ENCODE peak calls at places on chromosomes 4 and X, in ten cellular contexts. G is HepG2, Y is sigmoid colon, T is stomach, Q is uterus, W is lower leg skin, H is IMR-90, K is breast epithelium, U is A549, S is endothelial cell of umbilical vein. P is an unnamed sample.

GRCh38 chrX:39957816-39958561 is 139.8 kb downstream of the BCOR start:
- DNase-seq in Q (no peak), S (no peak), U (no peak), H (peak), G (no peak), K (no peak), Y (no peak), T (no peak), W (no peak), P (no peak)

GRCh38 chr4:130432289-130432688 is 1336.3 kb downstream of the C4orf33 start:
- DNase-seq in Y (no peak), H (no peak), Q (no peak), W (no peak), U (no peak), S (no peak), T (no peak), G (no peak), K (no peak), P (no peak)

GRCh38 chr4:6472008-6472386 is 417 bp downstream of the PPP2R2C start:
- DNase-seq in Y (peak), W (peak), K (peak), G (no peak), S (no peak), T (no peak), H (no peak), Q (no peak), U (no peak), P (no peak)

GRCh38 chr4:53802500-53802899 is 211.2 kb upstream of the LNX1 start:
- DNase-seq in Q (no peak), H (no peak), W (no peak), G (no peak), S (no peak), T (peak), K (no peak), U (no peak), Y (no peak), P (peak)

GRCh38 chr4:26325191-26325590 is 4.4 kb downstream of the RBPJ start:
- DNase-seq in T (no peak), G (peak), W (no peak), Y (no peak), S (no peak), K (no peak), H (peak), Q (no peak), U (peak), P (no peak)

GRCh38 chr4:141702472-141703182 is 66.2 kb downstream of the IL15 start:
- DNase-seq in H (peak), S (peak), T (no peak), Q (no peak), K (no peak), U (no peak), W (no peak), G (no peak), Y (no peak), P (peak)

GRCh38 chr4:28948501-28948900 is 1771.7 kb upstream of the PCDH7 start:
- DNase-seq in K (no peak), H (peak), U (no peak), T (no peak), S (no peak), Y (no peak), Q (no peak), W (no peak), G (no peak), P (no peak)

GRCh38 chrX:140034916-140035315 is 69.6 kb upstream of the CXorf66 start:
- DNase-seq in Q (no peak), S (no peak), Y (no peak), K (no peak), U (peak), H (no peak), G (no peak), W (no peak), T (no peak), P (no peak)

GRCh38 chr4:42150653-42151567 is 1.5 kb downstream of the BEND4 start:
- DNase-seq in U (no peak), G (no peak), T (no peak), S (no peak), W (no peak), K (no peak), Q (no peak), H (no peak), Y (no peak), P (no peak)

GRCh38 chr4:957581-958313 is 15.6 kb downstream of the DGKQ start:
- DNase-seq in H (no peak), G (no peak), W (no peak), S (no peak), Q (no peak), Y (peak), U (no peak), T (no peak), K (no peak), P (no peak)

GRCh38 chr4:138897818-138898226 is 117.8 kb upstream of the NOCT start:
- DNase-seq in K (no peak), U (peak), S (no peak), W (no peak), G (peak), T (no peak), Y (no peak), Q (no peak), H (peak), P (no peak)

GRCh38 chrX:20623448-20623847 is 356.7 kb upstream of the RPS6KA3 start:
- DNase-seq in S (no peak), W (no peak), U (peak), K (no peak), T (no peak), Y (no peak), H (no peak), G (no peak), Q (no peak), P (no peak)

GRCh38 chr4:115361781-115362180 is 248.4 kb upstream of the NDST4 start:
- DNase-seq in K (no peak), S (no peak), Q (no peak), G (no peak), U (no peak), T (no peak), Y (no peak), H (no peak), W (no peak), P (no peak)

GRCh38 chr4:41538017-41538733 is at the start of gene LIMCH1:
- DNase-seq in S (no peak), T (no peak), H (no peak), U (peak), K (no peak), G (no peak), Y (peak), Q (peak), W (peak), P (peak)

GRCh38 chr4:26862381-26862915 is 1.8 kb downstream of the STIM2 start:
- DNase-seq in T (no peak), Q (no peak), H (no peak), S (peak), U (no peak), Y (no peak), W (no peak), G (no peak), K (no peak), P (no peak)

GRCh38 chrX:102711872-102712215 is 404 bp upstream of the GPRASP2 start:
- DNase-seq in K (no peak), H (no peak), W (no peak), U (no peak), Y (no peak), T (no peak), Q (no peak), S (no peak), G (no peak), P (no peak)

GRCh38 chrX:130085551-130085986 is 24.7 kb downstream of the ELF4 start:
- DNase-seq in U (no peak), T (no peak), Y (no peak), K (no peak), G (no peak), H (peak), W (no peak), Q (no peak), S (peak), P (peak)

GRCh38 chr4:139493176-139493575 is 39.3 kb downstream of the RAB33B start:
- DNase-seq in G (no peak), T (no peak), Q (no peak), Y (no peak), H (no peak), U (no peak), K (no peak), W (no peak), S (no peak), P (no peak)

GRCh38 chrX:68183612-68184214 is 249.6 kb downstream of the OPHN1 start:
- DNase-seq in G (peak), U (peak), W (no peak), Q (no peak), Y (no peak), S (peak), T (no peak), K (no peak), H (peak), P (no peak)

GRCh38 chr4:70778888-70779422 is 57.2 kb downstream of the RUFY3 start:
- DNase-seq in K (no peak), T (no peak), G (no peak), H (peak), S (peak), Y (no peak), W (no peak), Q (no peak), U (no peak), P (peak)

GRCh38 chr4:6905501-6905900 is 4.1 kb upstream of the TBC1D14 start:
- DNase-seq in G (no peak), Y (peak), H (no peak), W (no peak), U (no peak), T (peak), K (no peak), S (no peak), Q (no peak), P (peak)

GRCh38 chrX:107713205-107714195 is 62.1 kb downstream of the TSC22D3 start:
- DNase-seq in G (no peak), H (no peak), K (no peak), U (no peak), Q (peak), S (no peak), T (no peak), W (no peak), Y (peak), P (peak)

GRCh38 chrX:70508296-70508911 is 63.8 kb downstream of the DLG3 start:
- DNase-seq in Q (no peak), W (no peak), K (no peak), H (peak), Y (no peak), U (no peak), S (peak), G (peak), T (no peak), P (peak)

GRCh38 chrX:42680651-42681050 is 97.3 kb downstream of the PPP1R2C start:
- DNase-seq in W (no peak), U (no peak), Q (no peak), G (no peak), S (peak), Y (no peak), K (no peak), H (no peak), T (no peak), P (no peak)

GRCh38 chrX:15334561-15334960 is 762 bp downstream of the PIGA start:
- DNase-seq in K (no peak), Q (no peak), U (no peak), S (no peak), Y (no peak), T (no peak), H (peak), G (no peak), W (no peak), P (no peak)

GRCh38 chrX:53594354-53594753 is 92.2 kb downstream of the HUWE1 start:
- DNase-seq in W (no peak), S (no peak), H (peak), Y (no peak), U (no peak), G (peak), Q (no peak), K (no peak), T (no peak), P (no peak)

GRCh38 chrX:129759576-129760061 is 20.1 kb upstream of the SASH3 start:
- DNase-seq in W (peak), H (peak), T (peak), G (no peak), Y (no peak), S (peak), U (peak), K (no peak), Q (no peak), P (peak)

GRCh38 chrX:76148753-76149152 is 24.1 kb upstream of the PBDC1 start:
- DNase-seq in U (peak), W (peak), Y (peak), T (no peak), G (peak), Q (peak), H (peak), K (no peak), S (peak), P (peak)

GRCh38 chrX:42119076-42119475 is 195.7 kb upstream of the CASK start:
- DNase-seq in H (peak), Y (no peak), Q (no peak), G (peak), S (peak), K (no peak), W (peak), U (peak), T (no peak), P (no peak)

GRCh38 chrX:71098302-71098701 is 2.7 kb downstream of the FOXO4 start:
- DNase-seq in S (peak), K (no peak), U (peak), H (peak), Q (peak), Y (peak), G (no peak), W (no peak), T (peak), P (peak)

GRCh38 chrX:391717-392691 is 5.3 kb upstream of the PPP2R3B start:
- DNase-seq in K (no peak), H (no peak), S (no peak), T (no peak), Q (no peak), Y (no peak), U (no peak), W (no peak), G (no peak), P (no peak)

GRCh38 chrX:9293051-9293496 is 171.8 kb upstream of the TBL1X start:
- DNase-seq in Q (no peak), W (no peak), H (no peak), Y (no peak), K (no peak), S (no peak), U (no peak), G (no peak), T (no peak), P (no peak)
- H3K4me3 ChIP-seq in Q (no peak), W (no peak), H (no peak), Y (no peak), K (no peak), S (no peak), U (no peak), G (no peak), T (no peak), P (no peak)

GRCh38 chr4:2515835-2516550 is 20.5 kb upstream of the FAM193A start:
- DNase-seq in W (no peak), Y (peak), U (no peak), H (no peak), T (peak), K (no peak), Q (peak), S (no peak), G (no peak), P (peak)
- TF ChIP-seq POLR2A in W (no peak), Y (no peak), U (no peak), H (no peak), T (no peak), K (no peak), Q (no peak), S (no peak), G (no peak), P (no peak)

DNA sequence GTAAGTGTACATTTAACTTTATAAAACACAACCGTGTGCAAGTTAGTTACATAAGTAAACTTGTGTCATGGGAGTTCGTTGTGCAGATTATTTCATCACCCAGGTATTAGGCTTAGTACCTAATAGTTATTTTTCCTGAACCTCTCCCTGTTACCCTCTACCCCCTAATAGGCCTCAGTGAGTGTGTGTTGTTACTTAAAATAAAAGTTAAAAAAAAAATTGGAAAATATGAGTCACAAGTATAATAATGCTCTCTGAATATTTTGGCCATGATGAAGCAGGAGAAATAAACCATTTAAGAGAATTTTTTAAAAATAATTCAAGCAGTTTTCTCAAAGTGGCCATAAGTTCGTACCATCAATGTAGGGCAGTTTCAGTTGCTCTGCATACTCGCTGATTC is 105.1 kb upstream of the GRID2 start:
- DNase-seq in S (no peak), H (peak), U (no peak), W (no peak), Y (no peak), T (no peak), G (no peak), K (no peak), Q (no peak), P (no peak)
- H3K4me3 ChIP-seq in S (no peak), H (peak), U (no peak), W (no peak), Y (no peak), T (no peak), G (no peak), K (no peak), Q (no peak), P (no peak)

DNA sequence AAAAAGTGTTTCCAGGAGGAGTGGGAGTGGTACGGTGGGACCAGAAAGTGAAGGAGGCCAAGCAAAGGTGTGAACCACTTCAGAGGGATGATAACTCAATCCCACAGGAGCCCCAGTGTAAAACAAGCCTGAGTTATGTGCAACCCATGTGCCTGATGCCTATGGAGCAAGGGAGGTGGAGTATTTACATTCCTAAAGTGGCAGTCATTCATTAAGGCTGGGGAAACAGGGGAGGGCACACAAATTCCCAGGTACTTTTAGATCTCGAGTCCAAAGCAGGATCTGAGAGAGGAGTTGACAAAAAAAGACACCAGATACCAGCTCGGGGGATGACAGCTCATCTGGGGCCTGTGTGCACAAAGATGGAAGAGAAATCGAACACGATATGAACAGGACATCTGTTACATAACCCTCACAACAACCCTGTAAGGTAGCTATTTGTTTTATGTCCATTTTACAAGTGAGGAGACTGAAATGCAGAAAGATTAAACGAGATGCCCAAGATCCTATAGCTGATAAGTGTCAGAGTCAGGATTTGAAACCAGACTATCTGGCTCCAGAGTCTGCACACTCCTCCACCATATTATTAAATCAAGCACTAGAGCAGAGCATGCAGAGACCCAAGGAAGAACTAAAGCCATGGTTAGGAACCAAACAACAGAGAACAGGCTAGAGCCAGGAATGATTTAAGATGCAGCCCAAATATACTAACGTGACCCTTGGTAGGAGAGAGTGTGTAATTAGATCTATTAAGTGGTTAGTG is 91.9 kb upstream of the MAPK10 start:
- DNase-seq in K (no peak), U (peak), H (peak), T (no peak), Y (no peak), S (no peak), G (no peak), W (no peak), Q (no peak), P (no peak)
- TF ChIP-seq POLR2A in K (no peak), U (no peak), H (no peak), T (no peak), Y (no peak), S (no peak), G (no peak), W (no peak), Q (no peak), P (no peak)

GRCh38 chr4:30866907-30867306 is 146.7 kb downstream of the PCDH7 start:
- DNase-seq in Q (no peak), S (no peak), U (no peak), W (no peak), H (no peak), T (no peak), K (no peak), Y (no peak), G (no peak), P (no peak)
- H3K4me3 ChIP-seq in Q (no peak), S (no peak), U (no peak), W (no peak), H (no peak), T (no peak), K (no peak), Y (no peak), G (no peak), P (no peak)

DNA sequence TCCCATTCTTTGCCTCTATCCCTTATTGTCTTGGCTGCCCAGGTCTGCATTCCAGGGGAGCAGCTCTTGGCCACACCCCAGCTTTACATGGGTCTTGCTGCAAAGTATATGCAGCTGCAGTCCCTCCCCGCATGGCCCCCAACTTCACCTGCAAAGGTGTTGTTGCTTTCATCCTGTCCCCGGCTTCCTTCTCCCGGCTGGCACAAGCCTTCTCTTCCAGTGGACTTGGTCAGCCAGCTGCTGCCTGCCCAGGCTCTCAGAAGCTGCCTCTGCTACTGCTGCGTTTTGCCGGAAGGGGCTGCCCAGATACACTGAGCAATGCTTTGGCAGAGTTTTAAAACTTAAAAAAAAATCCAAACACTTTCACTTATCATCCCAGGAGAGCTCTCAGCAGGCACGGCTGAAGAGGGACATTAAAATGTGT is 121.2 kb upstream of the PDLIM3 start:
- DNase-seq in W (no peak), Q (peak), H (peak), K (no peak), Y (peak), G (no peak), S (peak), U (no peak), T (peak), P (peak)
- TF ChIP-seq POLR2A in W (no peak), Q (no peak), H (no peak), K (no peak), Y (peak), G (no peak), S (no peak), U (no peak), T (no peak), P (peak)

GRCh38 chr4:154858166-154858565 is 77.1 kb downstream of the RBM46 start:
- DNase-seq in Q (no peak), T (no peak), W (no peak), K (no peak), S (no peak), Y (no peak), U (no peak), G (no peak), H (no peak), P (peak)

DNA sequence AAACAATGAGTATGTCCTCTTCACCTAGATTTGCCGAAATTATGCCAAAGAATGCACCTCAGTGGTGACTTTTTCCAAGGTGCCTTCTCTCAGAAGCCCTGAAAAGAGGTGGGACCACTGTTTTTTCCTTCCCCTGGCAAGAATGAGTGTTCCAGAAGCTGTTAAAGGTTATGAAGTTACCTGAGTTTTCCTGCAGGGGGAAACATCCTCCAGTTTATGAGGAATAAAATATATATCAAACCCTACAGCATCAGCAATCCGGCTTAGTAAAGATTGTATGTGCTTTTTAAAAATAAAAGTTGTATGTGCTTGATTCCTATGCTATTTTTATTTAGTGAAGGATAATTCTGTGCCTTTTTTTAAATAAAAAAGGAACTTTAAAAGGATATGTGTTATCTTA is 73.3 kb downstream of the RBM46 start:
- DNase-seq in Q (no peak), T (no peak), H (peak), Y (no peak), G (peak), U (peak), W (no peak), K (no peak), S (no peak), P (no peak)
- H3K4me3 ChIP-seq in Q (no peak), T (no peak), H (no peak), Y (no peak), G (no peak), U (no peak), W (no peak), K (no peak), S (no peak), P (no peak)

P was measured in thyroid gland.